ENCODE peak calls at places on chromosomes 3 and 15, in six cellular contexts. B is activated B cell treated with CpG ODN at 0.5 μM for 24 hours, A is COR-L47, W is GM12891, R is lung microvascular endothelial cell, I is HEK293T. E is an unnamed sample.

GRCh38 chr3:156472150-156472549 is 82.8 kb downstream of the SSR3 start:
- DNase-seq in B (no peak), A (no peak), W (no peak), R (no peak), I (no peak), E (no peak)

GRCh38 chr15:75067123-75067854 is 43.9 kb downstream of the PPCDC start:
- DNase-seq in B (no peak), A (no peak), W (no peak), R (no peak), I (no peak), E (no peak)

GRCh38 chr3:195556390-195556789 is 13.3 kb upstream of the PPP1R2 start:
- DNase-seq in B (no peak), A (no peak), W (no peak), R (no peak), I (peak; percentile 45), E (peak; percentile 70)

GRCh38 chr15:45795487-45796069 is 160.7 kb downstream of the SQOR start:
- DNase-seq in B (no peak), A (peak; percentile 82), W (no peak), R (peak; percentile 91), I (peak; percentile 7), E (peak; percentile 89)

GRCh38 chr15:42819781-42820180 is 82.9 kb upstream of the CDAN1 start:
- DNase-seq in B (no peak), A (no peak), W (no peak), R (no peak), I (no peak), E (no peak)

GRCh38 chr3:174620138-174620537 is 239.0 kb upstream of the NAALADL2 start:
- DNase-seq in B (no peak), A (peak; percentile 23), W (no peak), R (no peak), I (no peak), E (no peak)

GRCh38 chr15:88664151-88664778 is 25.4 kb downstream of the ISG20 start:
- DNase-seq in B (no peak), A (no peak), W (no peak), R (peak; percentile 40), I (no peak), E (peak; percentile 42)

GRCh38 chr15:100201376-100202280 is 140.1 kb downstream of the ADAMTS17 start:
- DNase-seq in B (no peak), A (no peak), W (no peak), R (no peak), I (peak; percentile 29), E (no peak)

GRCh38 chr15:74791667-74792066 is 9.8 kb downstream of the CSK start:
- DNase-seq in B (no peak), A (no peak), W (no peak), R (no peak), I (no peak), E (no peak)

GRCh38 chr15:28886431-28887343 is 913 bp downstream of the APBA2 start:
- DNase-seq in B (no peak), A (no peak), W (no peak), R (peak; percentile 41), I (peak; percentile 23), E (no peak)

GRCh38 chr15:33700695-33701303 is 267.5 kb upstream of the CHRM5 start:
- DNase-seq in B (peak; percentile 33), A (peak; percentile 36), W (peak; percentile 23), R (peak; percentile 86), I (peak; percentile 59), E (peak; percentile 91)

GRCh38 chr15:38320181-38320580 is 67.5 kb downstream of the SPRED1 start:
- DNase-seq in B (no peak), A (no peak), W (no peak), R (no peak), I (no peak), E (no peak)

GRCh38 chr3:1531981-1532380 is 439.2 kb downstream of the CNTN6 start:
- DNase-seq in B (no peak), A (no peak), W (no peak), R (no peak), I (no peak), E (no peak)

GRCh38 chr3:100256724-100257123 is 4.1 kb upstream of the TBC1D23 start:
- DNase-seq in B (no peak), A (no peak), W (no peak), R (no peak), I (no peak), E (no peak)

GRCh38 chr3:62556121-62556520 is 182.8 kb upstream of the FEZF2 start:
- DNase-seq in B (no peak), A (no peak), W (no peak), R (no peak), I (no peak), E (no peak)

GRCh38 chr3:14991148-14991742 is 43.9 kb downstream of the NR2C2 start:
- DNase-seq in B (no peak), A (no peak), W (no peak), R (peak; percentile 9), I (peak; percentile 30), E (no peak)

GRCh38 chr15:82871577-82872484 is 62.4 kb downstream of the WHAMM start:
- DNase-seq in B (no peak), A (no peak), W (no peak), R (no peak), I (no peak), E (no peak)

GRCh38 chr3:151979914-151980313 is 106.5 kb downstream of the SUCNR1 start:
- DNase-seq in B (no peak), A (no peak), W (no peak), R (no peak), I (no peak), E (no peak)

GRCh38 chr15:81516461-81516860 is 142.4 kb upstream of the TMC3 start:
- DNase-seq in B (no peak), A (no peak), W (no peak), R (peak; percentile 83), I (no peak), E (no peak)

GRCh38 chr3:125375950-125376679 is 990 bp upstream of the ZNF148 start:
- DNase-seq in B (no peak), A (peak; percentile 95), W (no peak), R (peak; percentile 12), I (no peak), E (no peak)

GRCh38 chr3:28347374-28348285 is 891 bp upstream of the ZCWPW2 start:
- DNase-seq in B (no peak), A (no peak), W (no peak), R (peak; percentile 1), I (no peak), E (peak; percentile 18)

GRCh38 chr15:101264911-101265641 is 12.2 kb downstream of the SELENOS start:
- DNase-seq in B (no peak), A (no peak), W (no peak), R (peak; percentile 83), I (no peak), E (no peak)

GRCh38 chr15:91849749-91850161 is 3.8 kb upstream of the SLCO3A1 start:
- DNase-seq in B (no peak), A (peak; percentile 10), W (no peak), R (peak; percentile 10), I (peak; percentile 35), E (peak; percentile 62)

GRCh38 chr3:187909871-187910270 is 164.6 kb upstream of the BCL6 start:
- DNase-seq in B (no peak), A (no peak), W (no peak), R (no peak), I (no peak), E (no peak)

GRCh38 chr3:143090486-143090885 is 29.1 kb upstream of the CHST2 start:
- DNase-seq in B (no peak), A (no peak), W (no peak), R (no peak), I (no peak), E (peak; percentile 41)

GRCh38 chr3:36524560-36524959 is 144.3 kb downstream of the STAC start:
- DNase-seq in B (no peak), A (no peak), W (no peak), R (no peak), I (no peak), E (no peak)

GRCh38 chr3:185822957-185823279 is 1.9 kb downstream of the IGF2BP2 start:
- DNase-seq in B (no peak), A (no peak), W (no peak), R (no peak), I (no peak), E (no peak)

GRCh38 chr3:30183421-30183820 is 423.0 kb upstream of the TGFBR2 start:
- DNase-seq in B (no peak), A (no peak), W (no peak), R (no peak), I (no peak), E (no peak)

GRCh38 chr15:67715166-67715565 is 110.1 kb upstream of the SKOR1 start:
- DNase-seq in B (no peak), A (no peak), W (no peak), R (no peak), I (peak; percentile 28), E (no peak)

GRCh38 chr3:99668044-99668443 is 29.6 kb downstream of the COL8A1 start:
- DNase-seq in B (no peak), A (no peak), W (no peak), R (peak; percentile 71), I (no peak), E (no peak)

GRCh38 chr3:104150724-104151123 is 1216.0 kb upstream of the ALCAM start:
- DNase-seq in B (no peak), A (no peak), W (no peak), R (no peak), I (no peak), E (no peak)

GRCh38 chr15:57216288-57216687 is 160.0 kb upstream of the CGNL1 start:
- DNase-seq in B (no peak), A (no peak), W (no peak), R (peak; percentile 63), I (no peak), E (no peak)

E was measured in mesendoderm.